ENCODE peak calls at places on chromosomes 1 and 21, in seven cellular contexts. X is kidney epithelial cell; F is fibroblast of lung; M is CD8-positive, alpha-beta T cell; V is mammary epithelial cell; H is AG10803; R is Calu3. P is an unnamed sample.

GRCh38 chr21:44423312-44423821 is 31.9 kb upstream of the LRRC3 start:
- DNase-seq in H (no peak), V (no peak), X (no peak), M (no peak), R (no peak), F (no peak), P (no peak)

GRCh38 chr1:203116048-203116810 is 11.3 kb upstream of the ADORA1 start:
- DNase-seq in R (no peak), X (no peak), H (no peak), M (no peak), V (no peak), F (no peak), P (no peak)

GRCh38 chr21:18725653-18726052 is 322.1 kb upstream of the TMPRSS15 start:
- DNase-seq in F (no peak), M (no peak), X (no peak), R (no peak), V (no peak), H (no peak), P (no peak)

GRCh38 chr1:85289207-85289847 is 12.9 kb upstream of the BCL10 start:
- DNase-seq in X (peak; percentile 94), M (no peak), H (peak; percentile 83), V (peak; percentile 99), F (peak; percentile 87), R (peak; percentile 82), P (peak; percentile 99)

GRCh38 chr21:27371688-27372331 is 404.9 kb upstream of the ADAMTS5 start:
- DNase-seq in F (peak; percentile 42), H (no peak), R (no peak), V (no peak), X (no peak), M (no peak), P (no peak)

GRCh38 chr21:44092201-44092600 is 15.0 kb upstream of the PWP2 start:
- DNase-seq in F (no peak), M (no peak), H (no peak), R (no peak), X (no peak), V (no peak), P (no peak)

GRCh38 chr1:179702923-179703322 is 40.2 kb upstream of the FAM163A start:
- DNase-seq in F (no peak), H (no peak), M (no peak), X (no peak), R (no peak), V (no peak), P (no peak)

GRCh38 chr1:202861420-202862121 is 27.4 kb downstream of the RABIF start:
- DNase-seq in H (peak; percentile 80), M (peak; percentile 33), F (peak; percentile 78), R (peak; percentile 97), X (peak; percentile 61), V (peak; percentile 90), P (peak; percentile 94)

GRCh38 chr1:58548381-58548780 is 1.9 kb upstream of the OMA1 start:
- DNase-seq in M (no peak), H (no peak), X (no peak), V (no peak), R (no peak), F (no peak), P (no peak)

GRCh38 chr1:186887198-186887597 is 58.4 kb downstream of the PLA2G4A start:
- DNase-seq in V (peak; percentile 47), M (no peak), F (no peak), X (no peak), H (no peak), R (no peak), P (no peak)

GRCh38 chr1:45913183-45913924 is 109.9 kb downstream of the MAST2 start:
- DNase-seq in F (peak; percentile 83), M (no peak), X (peak; percentile 56), R (no peak), V (peak; percentile 89), H (peak; percentile 97), P (no peak)

GRCh38 chr1:26786437-26787380 is 1.0 kb upstream of the PIGV start:
- DNase-seq in H (peak; percentile 88), M (peak; percentile 24), F (peak; percentile 86), X (no peak), R (peak; percentile 30), V (peak; percentile 46), P (peak; percentile 81)

GRCh38 chr1:86596253-86596652 is 49.4 kb downstream of the CLCA4 start:
- DNase-seq in F (no peak), V (peak; percentile 51), M (no peak), X (no peak), H (no peak), R (no peak), P (no peak)

GRCh38 chr1:59506952-59507351 is 210.1 kb downstream of the FGGY start:
- DNase-seq in X (no peak), V (no peak), F (peak; percentile 67), M (no peak), H (peak; percentile 80), R (no peak), P (no peak)

GRCh38 chr1:20634065-20634593 is 871 bp downstream of the PINK1 start:
- DNase-seq in V (no peak), M (peak; percentile 24), R (no peak), X (no peak), H (no peak), F (no peak), P (no peak)

GRCh38 chr1:152515454-152515823 is 1.2 kb downstream of the CRCT1 start:
- DNase-seq in X (no peak), M (no peak), F (no peak), V (peak; percentile 46), H (peak; percentile 29), R (peak; percentile 13), P (no peak)

DNA sequence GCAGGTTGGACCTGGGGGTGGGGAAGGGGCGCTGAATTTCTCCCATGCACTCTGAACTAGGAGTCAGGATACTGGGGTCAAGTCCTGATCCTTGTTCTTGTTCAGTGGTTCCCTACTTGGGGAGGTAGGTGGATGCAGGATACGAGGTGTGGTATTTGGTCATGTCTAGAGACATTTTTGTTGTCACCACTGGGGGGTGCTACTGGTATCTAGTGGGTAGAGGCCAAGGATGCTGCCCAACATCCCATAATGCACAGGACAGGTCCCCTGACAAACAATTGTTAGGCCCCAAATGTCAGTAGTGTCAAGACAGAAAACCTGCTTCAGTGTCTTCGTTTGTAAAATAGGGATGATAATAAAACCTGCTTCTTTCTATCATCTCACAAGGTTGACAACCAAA is 259.0 kb upstream of the FOXD3 start:
- DNase-seq in M (no peak), V (no peak), F (no peak), H (no peak), X (no peak), R (peak; percentile 14), P (no peak)
- TF ChIP-seq CTCF in M (no peak), V (peak; percentile 12), F (no peak), H (no peak), X (no peak), R (peak; percentile 26), P (no peak)

GRCh38 chr1:24385160-24385939 is 28.2 kb downstream of the STPG1 start:
- DNase-seq in R (no peak), X (no peak), M (peak; percentile 32), H (peak; percentile 62), F (no peak), V (peak; percentile 66), P (no peak)

GRCh38 chr1:24386931-24387330 is 26.7 kb downstream of the STPG1 start:
- DNase-seq in V (no peak), H (no peak), X (no peak), F (no peak), M (no peak), R (no peak), P (no peak)

GRCh38 chr1:24387636-24388035 is 25.9 kb downstream of the STPG1 start:
- DNase-seq in V (no peak), F (no peak), H (no peak), R (no peak), X (no peak), M (no peak), P (no peak)

GRCh38 chr1:24384251-24385090 is 29.1 kb downstream of the STPG1 start:
- DNase-seq in R (no peak), H (peak; percentile 64), X (no peak), F (peak; percentile 84), M (peak; percentile 30), V (peak; percentile 89), P (no peak)

GRCh38 chr1:24386241-24386640 is 27.3 kb downstream of the STPG1 start:
- DNase-seq in H (peak; percentile 56), X (no peak), F (no peak), M (no peak), R (no peak), V (no peak), P (no peak)
- TF ChIP-seq CTCF in H (no peak), X (no peak), F (no peak), M (no peak), R (no peak), V (no peak), P (no peak)

DNA sequence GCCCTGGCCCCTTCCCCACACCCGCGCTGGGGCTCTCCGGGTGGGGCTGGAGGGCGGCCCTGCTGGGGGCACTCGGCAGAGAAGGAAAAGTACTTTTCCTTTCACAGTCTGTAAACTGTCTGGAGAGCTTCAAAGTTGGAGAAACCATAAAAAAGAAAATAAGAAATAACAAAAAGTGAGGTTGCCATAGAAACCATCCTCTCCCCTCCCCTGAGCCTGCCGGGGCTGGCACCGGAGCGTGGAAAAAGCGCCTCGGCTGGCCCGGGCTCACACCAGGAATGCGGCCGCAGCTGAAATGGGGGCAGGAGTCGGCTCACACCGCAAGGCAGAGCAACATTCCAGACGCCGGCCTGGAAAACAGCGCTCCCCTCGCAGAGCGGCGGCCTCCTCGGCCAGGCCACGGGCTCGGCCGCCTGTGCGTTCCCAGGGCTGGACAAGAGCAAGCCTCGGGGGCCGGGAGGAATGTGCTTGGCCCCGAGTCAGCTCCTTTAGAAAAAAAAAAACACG is 69.2 kb downstream of the MORN1 start:
- DNase-seq in F (peak; percentile 82), H (peak; percentile 95), V (no peak), R (peak; percentile 36), M (no peak), X (peak; percentile 71), P (peak; percentile 61)
- TF ChIP-seq CTCF in F (no peak), H (peak; percentile 16), V (no peak), R (no peak), M (no peak), X (peak; percentile 32), P (no peak)

GRCh38 chr1:18746981-18747380 is 112.5 kb downstream of the TAS1R2 start:
- DNase-seq in M (no peak), X (no peak), R (no peak), V (no peak), F (no peak), H (no peak), P (no peak)

GRCh38 chr1:18739956-18740355 is 109.3 kb downstream of the PAX7 start:
- DNase-seq in M (no peak), X (no peak), H (no peak), R (no peak), V (no peak), F (no peak), P (no peak)

GRCh38 chr1:18740617-18741016 is 110.0 kb downstream of the PAX7 start:
- DNase-seq in V (no peak), F (no peak), M (no peak), H (no peak), R (no peak), X (no peak), P (no peak)

GRCh38 chr1:18739408-18739807 is 108.8 kb downstream of the PAX7 start:
- DNase-seq in H (no peak), F (no peak), R (no peak), M (no peak), V (no peak), X (no peak), P (no peak)

DNA sequence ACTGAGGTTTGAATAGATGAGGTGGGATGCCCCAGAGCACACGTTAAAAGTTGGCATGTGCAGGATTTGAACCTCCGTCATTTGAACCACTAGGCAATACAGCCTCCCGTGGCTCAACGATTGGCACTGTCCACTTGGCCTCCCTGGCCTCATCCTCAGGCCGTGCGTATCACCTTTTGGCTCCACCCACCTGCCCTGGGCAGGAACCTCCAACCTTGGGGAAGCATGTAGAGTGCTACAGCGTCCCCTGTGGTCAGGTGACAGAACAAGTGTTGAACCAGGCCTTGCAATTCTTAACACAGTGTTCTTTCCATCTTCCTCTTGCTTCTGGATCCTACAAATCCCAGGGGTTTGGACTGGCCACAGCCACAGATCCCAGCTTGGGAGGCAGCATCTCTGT is 112.6 kb downstream of the PAX7 start:
- DNase-seq in M (no peak), F (no peak), R (no peak), X (no peak), H (no peak), V (no peak), P (no peak)
- TF ChIP-seq CTCF in M (no peak), F (no peak), R (no peak), X (no peak), H (no peak), V (no peak), P (no peak)

P was measured in PC-9.